ENCODE peak calls at places on chromosomes 12 and 14, in six cellular contexts. L is amniotic stem cell, O is iris pigment epithelial cell, Q is body of pancreas, J is head of caudate nucleus, B is AG09309. P is an unnamed sample.

GRCh38 chr12:96190403-96191170 is 3.6 kb upstream of the ELK3 start:
- DNase-seq in L (no peak), O (no peak), Q (no peak), J (no peak), B (no peak), P (no peak)

GRCh38 chr14:22980672-22981089 is 1.7 kb downstream of the AJUBA start:
- DNase-seq in L (no peak), O (peak), Q (peak), J (no peak), B (no peak), P (no peak)

GRCh38 chr12:14578646-14579045 is 11.0 kb upstream of the PLBD1 start:
- DNase-seq in L (no peak), O (no peak), Q (no peak), J (no peak), B (no peak), P (no peak)

GRCh38 chr14:23539209-23539866 is 12.2 kb downstream of the ZFHX2 start:
- DNase-seq in L (no peak), O (peak), Q (peak), J (peak), B (no peak), P (peak)

GRCh38 chr14:23040100-23040499 is 1.9 kb upstream of the PSMB11 start:
- DNase-seq in L (no peak), O (no peak), Q (no peak), J (no peak), B (no peak), P (no peak)

GRCh38 chr14:58455593-58456265 is 28.2 kb downstream of the KIAA0586 start:
- DNase-seq in L (peak), O (peak), Q (no peak), J (no peak), B (no peak), P (no peak)

GRCh38 chr12:24596768-24597388 is 352.0 kb downstream of the BCAT1 start:
- DNase-seq in L (no peak), O (peak), Q (no peak), J (no peak), B (no peak), P (no peak)

GRCh38 chr12:93825501-93825888 is 148.3 kb downstream of the CRADD start:
- DNase-seq in L (no peak), O (no peak), Q (no peak), J (no peak), B (no peak), P (no peak)

GRCh38 chr12:2667716-2668440 is 126.9 kb upstream of the FKBP4 start:
- DNase-seq in L (no peak), O (no peak), Q (no peak), J (no peak), B (no peak), P (no peak)

GRCh38 chr12:120321382-120322202 is 6.0 kb downstream of the PLA2G1B start:
- DNase-seq in L (no peak), O (no peak), Q (peak), J (no peak), B (no peak), P (no peak)